ENCODE peak calls at places on chromosomes 16 and 17, in six cellular contexts. One of them, this sample, is unnamed.

GRCh38 chr16:13012591-13012990 is 111.2 kb downstream of the SHISA9 start:
- DNase-seq in cardiac muscle cell: peak; percentile 54
- DNase-seq in tibial artery: no peak
- DNase-seq in heart right ventricle: no peak
- DNase-seq in esophagus squamous epithelium: no peak
- DNase-seq in heart left ventricle: no peak
- DNase-seq in this sample: no peak

GRCh38 chr16:3607161-3607560 is 4.2 kb downstream of the SLX4 start:
- DNase-seq in cardiac muscle cell: no peak
- DNase-seq in tibial artery: no peak
- DNase-seq in heart right ventricle: no peak
- DNase-seq in esophagus squamous epithelium: no peak
- DNase-seq in heart left ventricle: no peak
- DNase-seq in this sample: no peak

GRCh38 chr17:44358066-44358465 is 5.6 kb downstream of the FAM171A2 start:
- DNase-seq in cardiac muscle cell: no peak
- DNase-seq in tibial artery: no peak
- DNase-seq in heart right ventricle: no peak
- DNase-seq in esophagus squamous epithelium: no peak
- DNase-seq in heart left ventricle: no peak
- DNase-seq in this sample: no peak

GRCh38 chr17:35254107-35254802 is 11.4 kb downstream of the SLFN5 start:
- DNase-seq in cardiac muscle cell: peak; percentile 3
- DNase-seq in tibial artery: peak; percentile 85
- DNase-seq in heart right ventricle: peak; percentile 73
- DNase-seq in esophagus squamous epithelium: no peak
- DNase-seq in heart left ventricle: peak; percentile 64
- DNase-seq in this sample: no peak

GRCh38 chr16:52547001-52547833 is at the start of gene TOX3:
- DNase-seq in cardiac muscle cell: peak; percentile 48
- DNase-seq in tibial artery: no peak
- DNase-seq in heart right ventricle: no peak
- DNase-seq in esophagus squamous epithelium: no peak
- DNase-seq in heart left ventricle: no peak
- DNase-seq in this sample: no peak

GRCh38 chr17:81867123-81867951 is 3.8 kb downstream of the ARHGDIA start:
- DNase-seq in cardiac muscle cell: peak; percentile 36
- DNase-seq in tibial artery: no peak
- DNase-seq in heart right ventricle: no peak
- DNase-seq in esophagus squamous epithelium: no peak
- DNase-seq in heart left ventricle: no peak
- DNase-seq in this sample: no peak

GRCh38 chr16:35573407-35573806 is 2114.0 kb downstream of the TP53TG3F start:
- DNase-seq in cardiac muscle cell: no peak
- DNase-seq in tibial artery: no peak
- DNase-seq in heart right ventricle: no peak
- DNase-seq in esophagus squamous epithelium: no peak
- DNase-seq in heart left ventricle: no peak
- DNase-seq in this sample: no peak

GRCh38 chr16:66457888-66458287 is 30.8 kb downstream of the BEAN1 start:
- DNase-seq in cardiac muscle cell: no peak
- DNase-seq in tibial artery: no peak
- DNase-seq in heart right ventricle: no peak
- DNase-seq in esophagus squamous epithelium: no peak
- DNase-seq in heart left ventricle: no peak
- DNase-seq in this sample: no peak

GRCh38 chr17:62134397-62134796 is 69.3 kb upstream of the MED13 start:
- DNase-seq in cardiac muscle cell: no peak
- DNase-seq in tibial artery: no peak
- DNase-seq in heart right ventricle: no peak
- DNase-seq in esophagus squamous epithelium: no peak
- DNase-seq in heart left ventricle: no peak
- DNase-seq in this sample: no peak

GRCh38 chr17:7132511-7133094 is 18.0 kb upstream of the ASGR2 start:
- DNase-seq in cardiac muscle cell: peak; percentile 10
- DNase-seq in tibial artery: no peak
- DNase-seq in heart right ventricle: no peak
- DNase-seq in esophagus squamous epithelium: no peak
- DNase-seq in heart left ventricle: no peak
- DNase-seq in this sample: no peak

GRCh38 chr16:63174801-63175200 is 1138.6 kb upstream of the CDH8 start:
- DNase-seq in cardiac muscle cell: no peak
- DNase-seq in tibial artery: no peak
- DNase-seq in heart right ventricle: no peak
- DNase-seq in esophagus squamous epithelium: no peak
- DNase-seq in heart left ventricle: no peak
- DNase-seq in this sample: no peak

GRCh38 chr16:67951485-67951884 is 7.6 kb upstream of the LCAT start:
- DNase-seq in cardiac muscle cell: no peak
- DNase-seq in tibial artery: peak; percentile 21
- DNase-seq in heart right ventricle: peak; percentile 77
- DNase-seq in esophagus squamous epithelium: no peak
- DNase-seq in heart left ventricle: peak; percentile 78
- DNase-seq in this sample: no peak

GRCh38 chr17:58747674-58748073 is 8.0 kb upstream of the PPM1E start:
- DNase-seq in cardiac muscle cell: no peak
- DNase-seq in tibial artery: no peak
- DNase-seq in heart right ventricle: no peak
- DNase-seq in esophagus squamous epithelium: no peak
- DNase-seq in heart left ventricle: no peak
- DNase-seq in this sample: no peak

GRCh38 chr17:77772461-77772897 is 186.0 kb upstream of the TNRC6C start:
- DNase-seq in cardiac muscle cell: peak; percentile 76
- DNase-seq in tibial artery: peak; percentile 47
- DNase-seq in heart right ventricle: peak; percentile 73
- DNase-seq in esophagus squamous epithelium: no peak
- DNase-seq in heart left ventricle: peak; percentile 81
- DNase-seq in this sample: peak; percentile 48

DNA sequence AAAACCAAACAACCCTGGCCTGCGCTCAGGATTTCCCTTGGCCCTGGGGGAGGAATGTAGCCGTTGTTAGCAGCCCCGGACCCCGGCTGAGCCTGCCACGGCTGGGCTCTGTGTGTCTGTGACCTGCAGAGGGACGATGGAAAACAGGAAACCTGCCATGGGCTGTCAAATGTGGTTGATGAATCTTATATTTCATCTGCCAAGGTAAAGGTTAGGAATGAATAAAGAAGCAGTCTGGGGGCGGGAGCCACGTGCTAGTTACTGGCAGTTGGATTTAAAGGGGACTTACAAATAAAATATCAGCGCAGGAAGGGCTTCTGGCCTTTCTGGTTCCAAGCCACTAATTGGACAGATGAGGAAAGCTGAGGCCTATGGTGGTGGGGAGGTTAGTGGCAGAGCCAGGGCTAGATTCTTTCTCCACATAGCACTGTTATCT is at the start of gene KRT23:
- DNase-seq in cardiac muscle cell: no peak
- DNase-seq in tibial artery: no peak
- DNase-seq in heart right ventricle: no peak
- DNase-seq in esophagus squamous epithelium: no peak
- DNase-seq in heart left ventricle: no peak
- DNase-seq in this sample: no peak
- H3K27ac ChIP-seq in cardiac muscle cell: no peak within 1 kb of the TSS
- H3K27ac ChIP-seq in tibial artery: no peak within 1 kb of the TSS
- H3K27ac ChIP-seq in heart right ventricle: no peak within 1 kb of the TSS
- H3K27ac ChIP-seq in esophagus squamous epithelium: no peak within 1 kb of the TSS
- H3K27ac ChIP-seq in heart left ventricle: no peak within 1 kb of the TSS
- H3K27ac ChIP-seq in this sample: no peak within 1 kb of the TSS

DNA sequence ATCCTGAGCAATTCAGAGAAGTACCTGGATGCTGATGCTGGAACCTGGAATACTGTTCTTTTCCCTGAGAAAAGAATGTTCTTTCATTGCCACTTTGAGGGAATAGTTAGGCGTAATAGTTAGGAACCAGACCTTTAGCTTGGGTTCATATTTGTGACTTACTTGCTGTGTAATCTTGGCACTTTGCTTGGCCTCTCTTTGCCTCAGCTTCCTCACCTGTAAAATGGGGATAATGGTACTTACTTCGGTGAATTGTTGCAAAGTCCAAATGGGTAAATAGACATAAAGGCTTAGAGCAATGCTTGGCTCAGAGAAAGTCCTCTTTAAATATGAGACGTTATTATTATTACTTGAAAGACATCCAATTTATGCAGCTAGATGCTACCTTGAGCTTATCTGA is 55.0 kb upstream of the CLEC19A start:
- DNase-seq in cardiac muscle cell: no peak
- DNase-seq in tibial artery: no peak
- DNase-seq in heart right ventricle: no peak
- DNase-seq in esophagus squamous epithelium: no peak
- DNase-seq in heart left ventricle: no peak
- DNase-seq in this sample: no peak
- H3K36me3 ChIP-seq in cardiac muscle cell: no peaks in the 10 kb centered on the region
- H3K36me3 ChIP-seq in tibial artery: peaks cover 23% of the 10 kb centered on the region
- H3K36me3 ChIP-seq in heart right ventricle: no peaks in the 10 kb centered on the region
- H3K36me3 ChIP-seq in esophagus squamous epithelium: peaks cover 9% of the 10 kb centered on the region
- H3K36me3 ChIP-seq in heart left ventricle: no peaks in the 10 kb centered on the region
- H3K36me3 ChIP-seq in this sample: peaks cover 11% of the 10 kb centered on the region

GRCh38 chr16:49833055-49833454 is 22.9 kb downstream of the ZNF423 start:
- DNase-seq in cardiac muscle cell: no peak
- DNase-seq in tibial artery: peak; percentile 77
- DNase-seq in heart right ventricle: peak; percentile 87
- DNase-seq in esophagus squamous epithelium: no peak
- DNase-seq in heart left ventricle: peak; percentile 84
- DNase-seq in this sample: no peak
- H3K27me3 ChIP-seq in cardiac muscle cell: no peaks in the 10 kb centered on the region
- H3K27me3 ChIP-seq in tibial artery: no peaks in the 10 kb centered on the region
- H3K27me3 ChIP-seq in heart right ventricle: no peaks in the 10 kb centered on the region
- H3K27me3 ChIP-seq in esophagus squamous epithelium: no peaks in the 10 kb centered on the region
- H3K27me3 ChIP-seq in heart left ventricle: no peaks in the 10 kb centered on the region
- H3K27me3 ChIP-seq in this sample: peaks cover 10% of the 10 kb centered on the region

GRCh38 chr17:2755941-2756724 is 6.7 kb upstream of the CCDC92B start:
- DNase-seq in cardiac muscle cell: peak; percentile 74
- DNase-seq in tibial artery: no peak
- DNase-seq in heart right ventricle: no peak
- DNase-seq in esophagus squamous epithelium: no peak
- DNase-seq in heart left ventricle: no peak
- DNase-seq in this sample: no peak

DNA sequence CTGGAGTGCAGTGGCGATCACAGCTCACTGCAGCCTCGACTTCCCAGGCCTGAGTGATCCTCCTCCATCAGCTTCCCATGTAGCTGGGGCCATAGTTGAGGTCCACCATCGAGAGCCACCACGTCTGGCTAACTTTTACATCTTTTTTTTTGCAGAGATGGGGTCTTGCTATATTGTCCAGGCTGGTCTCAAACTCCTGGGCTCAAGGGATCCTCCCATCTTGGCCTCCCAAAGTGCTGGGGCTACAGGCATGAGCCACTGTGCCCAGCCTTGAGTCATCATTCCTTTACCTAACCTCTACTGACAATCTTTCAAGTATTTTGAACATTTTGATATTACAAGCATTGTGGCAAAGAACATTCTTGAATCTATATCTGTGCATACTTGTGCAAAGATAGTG is 9.4 kb upstream of the CCDC92B start:
- DNase-seq in cardiac muscle cell: no peak
- DNase-seq in tibial artery: no peak
- DNase-seq in heart right ventricle: no peak
- DNase-seq in esophagus squamous epithelium: no peak
- DNase-seq in heart left ventricle: no peak
- DNase-seq in this sample: no peak
- H3K27ac ChIP-seq in cardiac muscle cell: no peak overlapping the region
- H3K27ac ChIP-seq in tibial artery: no peak overlapping the region
- H3K27ac ChIP-seq in heart right ventricle: no peak overlapping the region
- H3K27ac ChIP-seq in esophagus squamous epithelium: no peak overlapping the region
- H3K27ac ChIP-seq in heart left ventricle: no peak overlapping the region
- H3K27ac ChIP-seq in this sample: no peak overlapping the region